ENCODE peak calls at places on chromosomes 7 and 10, in nine cellular contexts. J is left ventricle myocardium inferior, B is cardiac fibroblast, Y is psoas muscle, R is GM12865, Z is astrocyte of the spinal cord, U is AG04450, S is heart right ventricle, F is endodermal cell. W is an unnamed sample.

GRCh38 chr7:134907639-134908038 is 78.7 kb upstream of the AGBL3 start:
- DNase-seq in J (no peak), B (no peak), Y (no peak), R (no peak), Z (peak), U (no peak), S (no peak), F (no peak), W (peak)

GRCh38 chr7:102005933-102006332 is 188.5 kb downstream of the CUX1 start:
- DNase-seq in J (no peak), B (no peak), Y (no peak), R (no peak), Z (no peak), U (no peak), S (no peak), F (no peak), W (no peak)

GRCh38 chr7:115352375-115352774 is 430.5 kb downstream of the MDFIC start:
- DNase-seq in J (no peak), B (peak), Y (no peak), R (no peak), Z (peak), U (peak), S (no peak), F (no peak), W (peak)

GRCh38 chr10:69503001-69503895 is 52.0 kb downstream of the TSPAN15 start:
- DNase-seq in J (no peak), B (no peak), Y (no peak), R (no peak), Z (no peak), U (no peak), S (no peak), F (peak), W (no peak)

GRCh38 chr10:77965294-77965693 is 38.7 kb upstream of the DLG5 start:
- DNase-seq in J (no peak), B (peak), Y (no peak), R (no peak), Z (peak), U (peak), S (no peak), F (no peak), W (peak)

GRCh38 chr7:105776068-105776790 is 100.2 kb downstream of the ATXN7L1 start:
- DNase-seq in J (no peak), B (peak), Y (peak), R (no peak), Z (peak), U (peak), S (peak), F (peak), W (peak)

GRCh38 chr7:324011-324410 is 34.0 kb downstream of the FOXL3 start:
- DNase-seq in J (no peak), B (no peak), Y (no peak), R (no peak), Z (no peak), U (no peak), S (no peak), F (no peak), W (no peak)

GRCh38 chr10:67790534-67791408 is 47.2 kb downstream of the DNAJC12 start:
- DNase-seq in J (no peak), B (peak), Y (no peak), R (peak), Z (peak), U (no peak), S (no peak), F (no peak), W (peak)

GRCh38 chr7:16063691-16064090 is 357.6 kb downstream of the CRPPA start:
- DNase-seq in J (no peak), B (peak), Y (no peak), R (no peak), Z (peak), U (no peak), S (no peak), F (no peak), W (no peak)

GRCh38 chr10:89281606-89282395 is 20.0 kb upstream of the IFIT2 start:
- DNase-seq in J (no peak), B (no peak), Y (no peak), R (no peak), Z (peak), U (no peak), S (no peak), F (no peak), W (peak)

GRCh38 chr7:143013897-143014296 is 13.0 kb downstream of the OR9A2 start:
- DNase-seq in J (no peak), B (peak), Y (no peak), R (no peak), Z (peak), U (peak), S (no peak), F (no peak), W (peak)

GRCh38 chr10:124294811-124295770 is 123.6 kb downstream of the OAT start:
- DNase-seq in J (no peak), B (no peak), Y (no peak), R (no peak), Z (no peak), U (no peak), S (no peak), F (no peak), W (no peak)

GRCh38 chr10:91162495-91163268 is 57.8 kb upstream of the PCGF5 start:
- DNase-seq in J (peak), B (peak), Y (peak), R (peak), Z (peak), U (no peak), S (peak), F (peak), W (peak)

GRCh38 chr10:60141916-60142559 is 235.7 kb upstream of the CCDC6 start:
- DNase-seq in J (no peak), B (no peak), Y (no peak), R (no peak), Z (no peak), U (no peak), S (no peak), F (no peak), W (no peak)

GRCh38 chr7:108605582-108606173 is 36.0 kb downstream of the DNAJB9 start:
- DNase-seq in J (no peak), B (no peak), Y (no peak), R (no peak), Z (no peak), U (peak), S (no peak), F (no peak), W (no peak)

GRCh38 chr10:34804306-34804705 is 10.8 kb downstream of the PARD3 start:
- DNase-seq in J (no peak), B (no peak), Y (no peak), R (no peak), Z (peak), U (no peak), S (no peak), F (no peak), W (no peak)

GRCh38 chr10:63265646-63266207 is 132.6 kb downstream of the NRBF2 start:
- DNase-seq in J (no peak), B (no peak), Y (no peak), R (no peak), Z (peak), U (no peak), S (no peak), F (no peak), W (peak)

GRCh38 chr10:3538850-3539531 is 246.0 kb downstream of the KLF6 start:
- DNase-seq in J (no peak), B (peak), Y (no peak), R (no peak), Z (peak), U (peak), S (peak), F (peak), W (peak)

GRCh38 chr10:124641282-124642075 is 102.7 kb downstream of the FAM53B start:
- DNase-seq in J (peak), B (peak), Y (no peak), R (peak), Z (peak), U (no peak), S (peak), F (no peak), W (peak)

GRCh38 chr7:96484845-96485244 is 162.9 kb upstream of the SLC25A13 start:
- DNase-seq in J (no peak), B (no peak), Y (no peak), R (no peak), Z (no peak), U (no peak), S (no peak), F (no peak), W (no peak)

GRCh38 chr7:96481831-96482230 is 159.9 kb upstream of the SLC25A13 start:
- DNase-seq in J (no peak), B (peak), Y (no peak), R (no peak), Z (no peak), U (no peak), S (no peak), F (no peak), W (peak)

GRCh38 chr7:96484091-96484490 is 162.2 kb upstream of the SLC25A13 start:
- DNase-seq in J (no peak), B (no peak), Y (no peak), R (no peak), Z (no peak), U (no peak), S (no peak), F (no peak), W (no peak)

DNA sequence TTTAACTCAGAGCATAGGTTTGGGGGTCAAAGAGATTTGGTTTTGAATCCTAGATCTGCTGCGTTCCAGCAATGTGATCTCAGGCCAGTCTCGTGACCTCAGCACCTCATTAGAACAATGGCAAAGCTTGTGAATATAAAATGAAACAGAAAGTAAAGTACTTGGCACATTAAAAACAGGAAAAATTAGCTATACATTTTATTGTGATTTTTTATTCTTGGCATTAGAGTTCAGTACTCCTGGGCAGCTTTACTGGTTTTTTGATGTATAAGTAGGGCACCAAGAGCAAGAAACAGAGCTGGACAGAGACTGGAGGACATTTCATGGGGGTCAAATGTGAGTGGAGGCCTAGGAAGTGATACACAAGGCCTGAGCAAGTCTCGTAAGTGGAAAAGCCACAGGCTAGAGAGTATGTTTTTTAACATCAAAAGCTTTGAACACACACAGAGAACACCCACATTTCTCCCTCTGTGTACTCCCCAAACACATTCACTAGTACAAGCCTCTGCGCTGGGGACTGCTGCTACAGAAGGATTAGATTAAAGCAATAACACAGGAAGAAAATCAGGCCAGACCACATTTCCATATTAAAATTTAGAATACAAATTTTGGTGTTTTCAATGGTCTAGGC is 157.2 kb upstream of the SLC25A13 start:
- DNase-seq in J (no peak), B (no peak), Y (no peak), R (no peak), Z (no peak), U (no peak), S (no peak), F (no peak), W (no peak)
- H3K4me3 ChIP-seq in J (no peak), B (no peak), Y (no peak), R (no peak), Z (no peak), U (no peak), S (no peak), F (no peak), W (no peak)

DNA sequence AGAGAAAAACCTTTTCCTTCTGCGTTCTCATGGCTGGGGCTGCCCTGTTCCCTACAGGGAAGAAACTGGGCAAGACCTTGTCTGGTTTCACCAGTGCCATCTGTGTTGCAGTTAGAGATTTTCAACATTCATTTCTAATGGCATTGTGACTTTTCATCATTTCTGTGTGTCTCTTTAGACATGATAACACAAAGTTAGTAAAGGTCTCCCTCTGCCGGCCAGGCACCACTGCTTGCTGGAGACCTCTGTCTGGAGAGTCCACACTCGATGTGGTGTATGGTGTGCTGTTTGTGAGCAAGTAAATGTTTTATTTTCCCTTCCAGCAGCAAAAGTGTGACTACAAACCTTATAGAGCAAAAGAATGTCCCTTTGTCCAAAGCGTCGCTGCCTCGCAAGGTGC is 213.5 kb downstream of the PAXIP1 start:
- DNase-seq in J (no peak), B (no peak), Y (no peak), R (no peak), Z (no peak), U (no peak), S (no peak), F (peak), W (no peak)
- TF ChIP-seq CTCF in J (peak), B (no peak), Y (no peak), R (peak), Z (no peak), U (no peak), S (peak), F (peak), W (no peak)

GRCh38 chr7:49773082-49773938 is at the start of gene VWC2:
- DNase-seq in J (peak), B (no peak), Y (no peak), R (no peak), Z (no peak), U (no peak), S (peak), F (peak), W (no peak)
- H3K4me3 ChIP-seq in J (peak), B (no peak), Y (peak), R (peak), Z (no peak), U (no peak), S (peak), F (peak), W (no peak)

DNA sequence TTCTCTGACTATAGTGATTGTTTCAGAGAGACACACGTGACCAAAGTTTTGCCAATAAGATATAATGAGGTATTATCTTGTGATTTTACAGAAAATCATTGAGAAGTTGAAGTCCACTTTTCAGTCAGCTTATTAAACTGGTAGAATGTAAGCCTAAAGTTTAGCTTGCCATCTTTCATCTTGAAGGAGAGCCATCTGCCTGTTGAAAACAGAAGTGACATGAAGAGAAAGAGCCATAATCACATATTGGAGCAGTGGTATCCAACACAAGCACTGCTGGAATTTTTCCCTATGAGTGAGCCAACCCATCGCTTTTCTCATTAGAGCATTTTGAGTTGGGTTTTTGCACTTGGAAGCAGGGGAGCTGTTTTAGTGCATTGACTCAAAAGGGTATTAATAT is 117.6 kb upstream of the FERD3L start:
- DNase-seq in J (no peak), B (no peak), Y (no peak), R (no peak), Z (no peak), U (no peak), S (no peak), F (no peak), W (no peak)
- TF ChIP-seq CTCF in J (no peak), B (no peak), Y (no peak), R (no peak), Z (no peak), U (no peak), S (no peak), F (peak), W (no peak)

DNA sequence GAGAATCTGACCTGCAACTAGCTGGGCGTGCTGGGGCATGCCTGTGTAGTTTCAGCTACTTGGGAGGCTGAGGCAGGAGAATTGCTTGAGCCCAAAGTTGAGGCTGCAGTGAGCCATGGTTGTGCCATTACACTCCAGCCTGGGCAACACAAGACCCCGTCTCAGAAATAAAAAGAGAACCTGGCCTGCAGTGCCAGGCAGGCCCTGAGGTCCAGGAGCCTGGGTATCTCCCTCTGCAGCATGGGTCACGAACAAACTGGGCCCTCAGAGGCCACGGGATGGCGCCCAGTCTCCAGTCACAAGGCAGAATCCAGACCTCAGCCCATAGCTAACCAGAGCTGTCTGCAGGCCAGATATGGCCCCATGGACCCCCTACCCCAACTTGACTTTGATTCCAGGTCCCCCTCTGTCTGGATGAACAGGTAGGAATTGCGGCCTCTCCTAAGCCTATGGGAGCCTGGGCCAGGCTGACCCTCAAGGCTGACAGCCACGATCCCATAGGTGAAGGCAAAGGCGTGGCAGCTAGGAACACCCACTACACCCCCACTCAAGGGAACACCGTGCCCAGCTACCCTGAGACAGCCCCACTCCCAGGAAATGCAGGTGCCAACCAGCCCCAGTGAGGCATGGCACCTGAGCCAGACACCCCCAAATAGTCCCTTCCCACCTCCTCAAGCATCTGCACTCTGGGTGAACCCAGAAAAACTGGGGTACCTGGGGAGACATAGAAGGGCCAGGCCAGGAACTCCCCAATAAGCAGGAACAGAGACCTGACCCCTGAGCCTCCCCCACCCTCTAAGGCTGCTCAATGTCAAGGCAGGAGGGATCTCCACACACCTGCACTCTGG is 102.8 kb upstream of the TNRC18 start:
- DNase-seq in J (peak), B (peak), Y (peak), R (no peak), Z (peak), U (no peak), S (peak), F (peak), W (peak)
- H3K4me3 ChIP-seq in J (peak), B (peak), Y (peak), R (peak), Z (peak), U (peak), S (peak), F (peak), W (peak)

GRCh38 chr7:151125459-151125834 is 39.2 kb downstream of the AGAP3 start:
- DNase-seq in J (peak), B (no peak), Y (peak), R (no peak), Z (peak), U (no peak), S (peak), F (peak), W (no peak)
- TF ChIP-seq CTCF in J (peak), B (peak), Y (peak), R (no peak), Z (peak), U (no peak), S (peak), F (peak), W (no peak)

GRCh38 chr10:93995182-93995581 is 1.5 kb downstream of the PLCE1 start:
- DNase-seq in J (no peak), B (no peak), Y (no peak), R (no peak), Z (no peak), U (no peak), S (no peak), F (no peak), W (no peak)

GRCh38 chr10:93997546-93997945 is 3.8 kb downstream of the PLCE1 start:
- DNase-seq in J (no peak), B (no peak), Y (no peak), R (no peak), Z (no peak), U (no peak), S (no peak), F (no peak), W (no peak)

GRCh38 chr10:93993782-93994668 is at the start of gene PLCE1:
- DNase-seq in J (peak), B (peak), Y (peak), R (peak), Z (no peak), U (no peak), S (peak), F (peak), W (peak)

GRCh38 chr10:93993414-93993781 is 333 bp upstream of the PLCE1 start:
- DNase-seq in J (no peak), B (no peak), Y (no peak), R (no peak), Z (no peak), U (no peak), S (no peak), F (peak), W (no peak)

DNA sequence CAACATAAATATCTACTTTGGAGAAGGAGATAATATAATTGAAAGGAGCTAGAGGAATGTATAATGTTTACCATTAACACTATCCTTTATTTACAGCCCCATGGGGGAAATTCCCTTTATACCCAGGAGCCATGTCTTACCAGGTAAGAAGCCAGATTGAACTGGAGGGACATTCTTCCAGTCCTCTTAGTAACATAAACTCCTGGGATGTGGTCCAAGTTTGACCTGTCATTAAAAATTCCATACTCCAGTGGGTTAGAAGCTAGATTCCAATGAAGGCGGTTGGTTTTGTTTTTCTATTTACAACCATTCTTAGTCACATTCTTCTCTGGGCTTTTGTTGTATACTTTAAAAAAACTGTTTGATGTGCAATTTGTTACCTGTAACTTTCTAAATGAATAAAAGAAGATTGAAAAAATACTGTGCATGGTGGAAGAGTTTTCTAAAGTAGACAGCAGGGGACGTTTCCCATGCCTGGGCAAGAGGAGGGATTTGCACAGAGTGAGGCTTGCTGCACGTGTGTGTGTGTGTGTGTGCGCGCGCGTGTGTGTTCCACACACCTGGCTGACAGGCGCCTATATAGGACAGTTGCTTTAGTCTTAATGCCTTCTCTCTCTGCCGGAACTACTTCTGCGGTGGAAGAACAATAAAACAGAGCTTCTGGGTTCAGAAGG is 2.0 kb downstream of the PLCE1 start:
- DNase-seq in J (no peak), B (peak), Y (no peak), R (no peak), Z (peak), U (no peak), S (no peak), F (no peak), W (peak)
- H3K4me3 ChIP-seq in J (no peak), B (no peak), Y (peak), R (no peak), Z (no peak), U (no peak), S (no peak), F (peak), W (no peak)

W was measured in fibroblast of the aortic adventitia.